ENCODE peak calls at places on chromosomes 13 and 19, in seven cellular contexts. One of them, this sample, is unnamed.

GRCh38 chr19:4140237-4140711 is 13.2 kb upstream of the CREB3L3 start:
- DNase-seq in GM23248: peak; percentile 88
- DNase-seq in epithelial cell of esophagus: peak; percentile 79
- DNase-seq in SJSA1: peak; percentile 44
- DNase-seq in HAP-1: peak; percentile 76
- DNase-seq in foreskin fibroblast: peak; percentile 82
- DNase-seq in IMR-90: peak; percentile 72
- DNase-seq in this sample: peak; percentile 38

GRCh38 chr19:7947939-7948338 is 4.5 kb upstream of the TIMM44 start:
- DNase-seq in GM23248: no peak
- DNase-seq in epithelial cell of esophagus: peak; percentile 72
- DNase-seq in SJSA1: no peak
- DNase-seq in HAP-1: no peak
- DNase-seq in foreskin fibroblast: no peak
- DNase-seq in IMR-90: peak; percentile 69
- DNase-seq in this sample: peak; percentile 59

GRCh38 chr19:43124360-43124759 is 41.9 kb upstream of the PSG2 start:
- DNase-seq in GM23248: no peak
- DNase-seq in epithelial cell of esophagus: peak; percentile 21
- DNase-seq in SJSA1: no peak
- DNase-seq in HAP-1: no peak
- DNase-seq in foreskin fibroblast: no peak
- DNase-seq in IMR-90: no peak
- DNase-seq in this sample: no peak

GRCh38 chr13:112981361-112981905 is 12.4 kb downstream of the MCF2L start:
- DNase-seq in GM23248: no peak
- DNase-seq in epithelial cell of esophagus: no peak
- DNase-seq in SJSA1: no peak
- DNase-seq in HAP-1: no peak
- DNase-seq in foreskin fibroblast: no peak
- DNase-seq in IMR-90: no peak
- DNase-seq in this sample: no peak

GRCh38 chr13:50699874-50700663 is 143.4 kb downstream of the DLEU7 start:
- DNase-seq in GM23248: no peak
- DNase-seq in epithelial cell of esophagus: no peak
- DNase-seq in SJSA1: no peak
- DNase-seq in HAP-1: no peak
- DNase-seq in foreskin fibroblast: no peak
- DNase-seq in IMR-90: no peak
- DNase-seq in this sample: no peak

GRCh38 chr19:4524808-4525562 is 6.7 kb upstream of the PLIN4 start:
- DNase-seq in GM23248: peak; percentile 52
- DNase-seq in epithelial cell of esophagus: peak; percentile 52
- DNase-seq in SJSA1: no peak
- DNase-seq in HAP-1: peak; percentile 84
- DNase-seq in foreskin fibroblast: peak; percentile 65
- DNase-seq in IMR-90: no peak
- DNase-seq in this sample: peak; percentile 30

GRCh38 chr13:25232937-25233515 is 54.3 kb downstream of the MTMR6 start:
- DNase-seq in GM23248: peak; percentile 56
- DNase-seq in epithelial cell of esophagus: peak; percentile 43
- DNase-seq in SJSA1: no peak
- DNase-seq in HAP-1: no peak
- DNase-seq in foreskin fibroblast: peak; percentile 46
- DNase-seq in IMR-90: peak; percentile 21
- DNase-seq in this sample: peak; percentile 16

GRCh38 chr13:25752957-25753540 is 298.8 kb downstream of the SHISA2 start:
- DNase-seq in GM23248: peak; percentile 80
- DNase-seq in epithelial cell of esophagus: peak; percentile 62
- DNase-seq in SJSA1: peak; percentile 79
- DNase-seq in HAP-1: no peak
- DNase-seq in foreskin fibroblast: peak; percentile 92
- DNase-seq in IMR-90: peak; percentile 36
- DNase-seq in this sample: peak; percentile 74

GRCh38 chr19:43562698-43563241 is 12.6 kb downstream of the XRCC1 start:
- DNase-seq in GM23248: peak; percentile 88
- DNase-seq in epithelial cell of esophagus: peak; percentile 52
- DNase-seq in SJSA1: peak; percentile 88
- DNase-seq in HAP-1: no peak
- DNase-seq in foreskin fibroblast: peak; percentile 36
- DNase-seq in IMR-90: peak; percentile 76
- DNase-seq in this sample: peak; percentile 75

GRCh38 chr13:100789968-100790367 is 115.4 kb upstream of the TMTC4 start:
- DNase-seq in GM23248: peak; percentile 11
- DNase-seq in epithelial cell of esophagus: no peak
- DNase-seq in SJSA1: no peak
- DNase-seq in HAP-1: no peak
- DNase-seq in foreskin fibroblast: no peak
- DNase-seq in IMR-90: no peak
- DNase-seq in this sample: no peak

GRCh38 chr19:58038688-58039204 is 4.9 kb downstream of the ZSCAN1 start:
- DNase-seq in GM23248: peak; percentile 8
- DNase-seq in epithelial cell of esophagus: no peak
- DNase-seq in SJSA1: no peak
- DNase-seq in HAP-1: no peak
- DNase-seq in foreskin fibroblast: peak; percentile 34
- DNase-seq in IMR-90: no peak
- DNase-seq in this sample: no peak

GRCh38 chr19:58034476-58034790 is 608 bp downstream of the ZSCAN1 start:
- DNase-seq in GM23248: no peak
- DNase-seq in epithelial cell of esophagus: no peak
- DNase-seq in SJSA1: no peak
- DNase-seq in HAP-1: no peak
- DNase-seq in foreskin fibroblast: no peak
- DNase-seq in IMR-90: no peak
- DNase-seq in this sample: no peak

GRCh38 chr19:58037927-58038687 is 4.3 kb downstream of the ZSCAN1 start:
- DNase-seq in GM23248: peak; percentile 12
- DNase-seq in epithelial cell of esophagus: no peak
- DNase-seq in SJSA1: no peak
- DNase-seq in HAP-1: no peak
- DNase-seq in foreskin fibroblast: peak; percentile 36
- DNase-seq in IMR-90: no peak
- DNase-seq in this sample: no peak

GRCh38 chr19:58035863-58036262 is 2.0 kb downstream of the ZSCAN1 start:
- DNase-seq in GM23248: peak; percentile 16
- DNase-seq in epithelial cell of esophagus: no peak
- DNase-seq in SJSA1: no peak
- DNase-seq in HAP-1: no peak
- DNase-seq in foreskin fibroblast: no peak
- DNase-seq in IMR-90: no peak
- DNase-seq in this sample: no peak

GRCh38 chr19:58033741-58034475 is at the start of gene ZSCAN1:
- DNase-seq in GM23248: peak; percentile 92
- DNase-seq in epithelial cell of esophagus: peak; percentile 52
- DNase-seq in SJSA1: no peak
- DNase-seq in HAP-1: no peak
- DNase-seq in foreskin fibroblast: peak; percentile 98
- DNase-seq in IMR-90: peak; percentile 41
- DNase-seq in this sample: peak; percentile 11
- H3K4me3 ChIP-seq in GM23248: peak within 1 kb of the TSS; percentile 61
- H3K4me3 ChIP-seq in epithelial cell of esophagus: no peak within 1 kb of the TSS
- H3K4me3 ChIP-seq in SJSA1: no peak within 1 kb of the TSS
- H3K4me3 ChIP-seq in HAP-1: no peak within 1 kb of the TSS
- H3K4me3 ChIP-seq in foreskin fibroblast: peak within 1 kb of the TSS; percentile 8
- H3K4me3 ChIP-seq in IMR-90: peak within 1 kb of the TSS; percentile 63
- H3K4me3 ChIP-seq in this sample: no peak within 1 kb of the TSS

GRCh38 chr13:41263261-41263971 is at the start of gene MTRF1:
- DNase-seq in GM23248: peak; percentile 88
- DNase-seq in epithelial cell of esophagus: peak; percentile 75
- DNase-seq in SJSA1: peak; percentile 85
- DNase-seq in HAP-1: peak; percentile 86
- DNase-seq in foreskin fibroblast: peak; percentile 89
- DNase-seq in IMR-90: peak; percentile 69
- DNase-seq in this sample: peak; percentile 82
- H3K4me3 ChIP-seq in GM23248: peak within 1 kb of the TSS; percentile 92
- H3K4me3 ChIP-seq in epithelial cell of esophagus: peak within 1 kb of the TSS; percentile 80
- H3K4me3 ChIP-seq in SJSA1: peak within 1 kb of the TSS; percentile 50
- H3K4me3 ChIP-seq in HAP-1: peak within 1 kb of the TSS; percentile 52
- H3K4me3 ChIP-seq in foreskin fibroblast: peak within 1 kb of the TSS; percentile 76
- H3K4me3 ChIP-seq in IMR-90: peak within 1 kb of the TSS; percentile 100
- H3K4me3 ChIP-seq in this sample: peak within 1 kb of the TSS; percentile 81

GRCh38 chr19:47132522-47132852 is 1.9 kb downstream of the SAE1 start:
- DNase-seq in GM23248: no peak
- DNase-seq in epithelial cell of esophagus: no peak
- DNase-seq in SJSA1: no peak
- DNase-seq in HAP-1: no peak
- DNase-seq in foreskin fibroblast: peak; percentile 24
- DNase-seq in IMR-90: no peak
- DNase-seq in this sample: no peak
- H3K4me3 ChIP-seq in GM23248: peak overlapping the region; percentile 97
- H3K4me3 ChIP-seq in epithelial cell of esophagus: no peak overlapping the region
- H3K4me3 ChIP-seq in SJSA1: no peak overlapping the region
- H3K4me3 ChIP-seq in HAP-1: peak overlapping the region; percentile 95
- H3K4me3 ChIP-seq in foreskin fibroblast: peak overlapping the region; percentile 92
- H3K4me3 ChIP-seq in IMR-90: no peak overlapping the region
- H3K4me3 ChIP-seq in this sample: no peak overlapping the region

DNA sequence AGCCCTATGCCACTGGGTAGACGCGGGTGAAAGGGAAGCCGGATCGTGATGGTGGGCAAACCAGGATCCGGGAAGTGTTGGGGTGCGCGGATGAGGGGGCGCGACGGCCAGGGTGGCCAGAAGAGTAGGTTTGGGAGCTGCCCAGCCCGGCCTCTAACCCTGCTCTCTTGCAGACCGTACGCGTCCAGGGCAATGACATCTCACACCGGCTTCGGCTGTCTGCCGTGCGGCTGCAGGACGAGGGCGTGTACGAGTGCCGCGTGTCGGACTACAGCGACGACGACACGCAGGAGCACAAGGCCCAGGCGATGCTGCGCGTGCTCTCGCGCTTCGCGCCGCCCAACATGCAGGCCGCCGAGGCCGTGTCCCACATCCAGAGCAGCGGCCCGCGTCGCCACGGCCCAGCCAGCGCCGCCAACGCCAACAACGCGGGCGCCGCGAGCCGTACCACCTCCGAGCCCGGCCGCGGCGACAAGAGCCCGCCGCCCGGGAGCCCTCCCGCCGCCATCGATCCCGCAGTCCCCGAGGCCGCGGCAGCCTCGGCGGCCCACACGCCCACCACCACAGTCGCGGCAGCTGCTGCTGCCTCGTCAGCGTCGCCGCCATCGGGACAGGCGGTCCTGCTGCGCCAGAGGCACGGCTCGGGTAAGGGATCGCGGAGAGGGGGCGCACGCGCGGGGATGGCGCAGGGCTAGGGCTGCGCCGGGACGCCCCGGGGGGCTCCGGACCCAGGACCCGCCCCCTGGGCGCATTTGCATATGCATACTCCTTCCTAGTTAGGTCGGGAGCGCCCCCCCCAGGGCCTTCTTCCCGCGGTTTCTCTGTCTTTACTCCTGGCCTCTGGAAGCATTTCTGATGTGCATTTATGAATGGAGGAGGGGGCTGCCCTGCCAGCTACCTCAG is 4.1 kb downstream of the VSTM2B start:
- DNase-seq in GM23248: peak; percentile 21
- DNase-seq in epithelial cell of esophagus: no peak
- DNase-seq in SJSA1: no peak
- DNase-seq in HAP-1: no peak
- DNase-seq in foreskin fibroblast: no peak
- DNase-seq in IMR-90: no peak
- DNase-seq in this sample: no peak
- H3K4me3 ChIP-seq in GM23248: no peak overlapping the region
- H3K4me3 ChIP-seq in epithelial cell of esophagus: no peak overlapping the region
- H3K4me3 ChIP-seq in SJSA1: no peak overlapping the region
- H3K4me3 ChIP-seq in HAP-1: no peak overlapping the region
- H3K4me3 ChIP-seq in foreskin fibroblast: no peak overlapping the region
- H3K4me3 ChIP-seq in IMR-90: no peak overlapping the region
- H3K4me3 ChIP-seq in this sample: no peak overlapping the region

DNA sequence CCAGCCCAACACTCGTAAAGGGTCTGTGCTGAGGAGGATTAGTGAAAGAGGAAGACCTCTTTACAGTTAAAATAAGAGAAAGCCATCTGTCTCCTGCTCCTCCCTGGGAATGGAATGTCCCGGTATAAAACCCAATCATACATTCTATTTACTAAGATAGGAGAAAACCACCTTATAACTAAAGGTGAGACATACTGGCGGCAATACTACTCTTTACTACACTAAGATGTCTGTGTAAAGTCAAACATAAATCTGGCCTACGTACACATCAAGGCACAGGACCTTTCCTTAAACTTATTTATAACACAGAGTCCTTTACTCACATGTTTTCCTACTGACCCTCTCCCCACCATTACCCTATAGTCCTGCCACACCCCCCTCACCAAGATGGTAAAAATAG is 3.3 kb downstream of the ZNF350 start:
- DNase-seq in GM23248: no peak
- DNase-seq in epithelial cell of esophagus: no peak
- DNase-seq in SJSA1: no peak
- DNase-seq in HAP-1: no peak
- DNase-seq in foreskin fibroblast: no peak
- DNase-seq in IMR-90: no peak
- DNase-seq in this sample: no peak
- H3K4me3 ChIP-seq in GM23248: no peak overlapping the region
- H3K4me3 ChIP-seq in epithelial cell of esophagus: no peak overlapping the region
- H3K4me3 ChIP-seq in SJSA1: no peak overlapping the region
- H3K4me3 ChIP-seq in HAP-1: no peak overlapping the region
- H3K4me3 ChIP-seq in foreskin fibroblast: no peak overlapping the region
- H3K4me3 ChIP-seq in IMR-90: no peak overlapping the region
- H3K4me3 ChIP-seq in this sample: no peak overlapping the region

DNA sequence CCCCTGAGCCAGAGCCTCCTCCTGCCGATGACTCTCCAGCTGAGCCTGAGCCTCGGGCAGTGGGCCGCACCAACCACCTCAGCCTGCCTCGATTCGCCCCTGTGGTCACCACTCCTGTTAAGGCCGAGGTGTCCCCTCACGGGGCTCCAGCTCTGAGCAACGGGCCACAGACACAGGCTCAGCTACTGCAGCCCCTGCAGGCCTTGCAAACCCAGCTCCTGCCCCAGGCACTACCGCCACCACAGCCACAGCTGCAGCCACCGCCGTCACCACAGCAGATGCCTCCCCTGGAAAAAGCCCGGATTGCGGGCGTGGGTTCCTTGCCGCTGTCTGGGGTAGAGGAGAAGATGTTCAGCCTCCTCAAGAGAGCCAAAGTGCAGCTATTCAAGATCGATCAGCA is 3.6 kb downstream of the KMT2B start:
- DNase-seq in GM23248: no peak
- DNase-seq in epithelial cell of esophagus: no peak
- DNase-seq in SJSA1: no peak
- DNase-seq in HAP-1: no peak
- DNase-seq in foreskin fibroblast: no peak
- DNase-seq in IMR-90: no peak
- DNase-seq in this sample: no peak
- H3K4me3 ChIP-seq in GM23248: no peak overlapping the region
- H3K4me3 ChIP-seq in epithelial cell of esophagus: no peak overlapping the region
- H3K4me3 ChIP-seq in SJSA1: no peak overlapping the region
- H3K4me3 ChIP-seq in HAP-1: no peak overlapping the region
- H3K4me3 ChIP-seq in foreskin fibroblast: no peak overlapping the region
- H3K4me3 ChIP-seq in IMR-90: no peak overlapping the region
- H3K4me3 ChIP-seq in this sample: no peak overlapping the region

DNA sequence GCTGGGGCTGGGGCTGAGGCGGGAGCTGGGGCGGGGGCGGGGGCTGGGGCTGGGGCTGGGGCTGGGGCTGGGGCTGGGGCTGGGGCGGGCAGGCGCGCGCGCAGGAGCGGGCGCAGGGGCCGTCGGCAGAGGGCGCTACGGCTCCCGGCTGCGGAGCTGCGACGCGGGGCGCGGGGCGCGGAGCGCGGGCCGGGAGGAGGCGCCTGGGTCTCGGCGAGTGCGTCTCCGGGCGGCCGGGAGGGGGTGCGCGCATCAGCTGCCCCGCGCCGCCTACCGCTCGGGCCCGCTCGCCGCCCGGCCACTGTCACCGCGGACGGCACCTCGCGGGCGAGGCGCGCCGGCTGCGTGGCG is 416 bp upstream of the MTUS2 start:
- DNase-seq in GM23248: peak; percentile 64
- DNase-seq in epithelial cell of esophagus: peak; percentile 59
- DNase-seq in SJSA1: no peak
- DNase-seq in HAP-1: peak; percentile 78
- DNase-seq in foreskin fibroblast: peak; percentile 71
- DNase-seq in IMR-90: peak; percentile 32
- DNase-seq in this sample: no peak
- H3K4me3 ChIP-seq in GM23248: peak overlapping the region; percentile 48
- H3K4me3 ChIP-seq in epithelial cell of esophagus: no peak overlapping the region
- H3K4me3 ChIP-seq in SJSA1: peak overlapping the region; percentile 27
- H3K4me3 ChIP-seq in HAP-1: peak overlapping the region; percentile 22
- H3K4me3 ChIP-seq in foreskin fibroblast: peak overlapping the region; percentile 14
- H3K4me3 ChIP-seq in IMR-90: peak overlapping the region; percentile 47
- H3K4me3 ChIP-seq in this sample: no peak overlapping the region